ENCODE peak calls at places on chromosomes 3 and 15, in six cellular contexts. One of them, this sample, is unnamed.

GRCh38 chr15:70328137-70329115 is 230.7 kb upstream of the TLE3 start:
- DNase-seq in suprapubic skin: no peak
- DNase-seq in stromal cell of bone marrow: peak
- DNase-seq in COR-L47: no peak
- DNase-seq in EH: peak
- DNase-seq in neuronal stem cell: no peak
- DNase-seq in this sample: no peak

GRCh38 chr15:99619712-99620111 is 53.9 kb downstream of the MEF2A start:
- DNase-seq in suprapubic skin: no peak
- DNase-seq in stromal cell of bone marrow: no peak
- DNase-seq in COR-L47: no peak
- DNase-seq in EH: no peak
- DNase-seq in neuronal stem cell: no peak
- DNase-seq in this sample: no peak

GRCh38 chr3:21297304-21297703 is 453.7 kb downstream of the ZNF385D start:
- DNase-seq in suprapubic skin: no peak
- DNase-seq in stromal cell of bone marrow: no peak
- DNase-seq in COR-L47: no peak
- DNase-seq in EH: no peak
- DNase-seq in neuronal stem cell: no peak
- DNase-seq in this sample: no peak

GRCh38 chr3:193157051-193157450 is 84.0 kb upstream of the PLAAT1 start:
- DNase-seq in suprapubic skin: no peak
- DNase-seq in stromal cell of bone marrow: no peak
- DNase-seq in COR-L47: no peak
- DNase-seq in EH: no peak
- DNase-seq in neuronal stem cell: no peak
- DNase-seq in this sample: no peak

GRCh38 chr3:110625126-110625798 is 446.4 kb upstream of the NECTIN3 start:
- DNase-seq in suprapubic skin: no peak
- DNase-seq in stromal cell of bone marrow: no peak
- DNase-seq in COR-L47: no peak
- DNase-seq in EH: no peak
- DNase-seq in neuronal stem cell: no peak
- DNase-seq in this sample: no peak

GRCh38 chr15:70140543-70141375 is 43.0 kb upstream of the TLE3 start:
- DNase-seq in suprapubic skin: no peak
- DNase-seq in stromal cell of bone marrow: no peak
- DNase-seq in COR-L47: no peak
- DNase-seq in EH: peak
- DNase-seq in neuronal stem cell: no peak
- DNase-seq in this sample: no peak

GRCh38 chr3:127135241-127136023 is 57.5 kb upstream of the PRR23E start:
- DNase-seq in suprapubic skin: no peak
- DNase-seq in stromal cell of bone marrow: no peak
- DNase-seq in COR-L47: no peak
- DNase-seq in EH: peak
- DNase-seq in neuronal stem cell: no peak
- DNase-seq in this sample: peak

GRCh38 chr3:155963557-155963956 is 93.1 kb downstream of the GMPS start:
- DNase-seq in suprapubic skin: no peak
- DNase-seq in stromal cell of bone marrow: no peak
- DNase-seq in COR-L47: no peak
- DNase-seq in EH: peak
- DNase-seq in neuronal stem cell: no peak
- DNase-seq in this sample: peak

GRCh38 chr15:77063249-77063648 is 7.7 kb downstream of the TSPAN3 start:
- DNase-seq in suprapubic skin: no peak
- DNase-seq in stromal cell of bone marrow: no peak
- DNase-seq in COR-L47: no peak
- DNase-seq in EH: no peak
- DNase-seq in neuronal stem cell: no peak
- DNase-seq in this sample: no peak

GRCh38 chr15:64693134-64693533 is 82.3 kb downstream of the RBPMS2 start:
- DNase-seq in suprapubic skin: no peak
- DNase-seq in stromal cell of bone marrow: peak
- DNase-seq in COR-L47: no peak
- DNase-seq in EH: peak
- DNase-seq in neuronal stem cell: no peak
- DNase-seq in this sample: peak

GRCh38 chr3:189710620-189711388 is 79.6 kb downstream of the TP63 start:
- DNase-seq in suprapubic skin: no peak
- DNase-seq in stromal cell of bone marrow: peak
- DNase-seq in COR-L47: no peak
- DNase-seq in EH: peak
- DNase-seq in neuronal stem cell: no peak
- DNase-seq in this sample: peak

GRCh38 chr3:5464684-5465083 is 277.2 kb downstream of the EDEM1 start:
- DNase-seq in suprapubic skin: no peak
- DNase-seq in stromal cell of bone marrow: no peak
- DNase-seq in COR-L47: no peak
- DNase-seq in EH: no peak
- DNase-seq in neuronal stem cell: no peak
- DNase-seq in this sample: no peak